ENCODE peak calls at places on chromosomes 2 and 18, in seven cellular contexts. One of them, this sample, is unnamed.

GRCh38 chr2:128630974-128631697 is 312.5 kb upstream of the HS6ST1 start:
- DNase-seq in activated CD4-positive, alpha-beta T cell treated with anti-CD3 and anti-CD28 coated beads for 24 hours: no peak
- DNase-seq in hypothalamus: no peak
- DNase-seq in D341Med: no peak
- DNase-seq in kidney: peak; percentile 56
- DNase-seq in posterior vena cava: peak; percentile 53
- DNase-seq in ACHN: no peak
- DNase-seq in this sample: peak; percentile 75

GRCh38 chr18:75247601-75248421 is 37.2 kb downstream of the TSHZ1 start:
- DNase-seq in activated CD4-positive, alpha-beta T cell treated with anti-CD3 and anti-CD28 coated beads for 24 hours: no peak
- DNase-seq in hypothalamus: no peak
- DNase-seq in D341Med: no peak
- DNase-seq in kidney: no peak
- DNase-seq in posterior vena cava: no peak
- DNase-seq in ACHN: peak; percentile 50
- DNase-seq in this sample: no peak

GRCh38 chr2:1979101-1979500 is 234.8 kb upstream of the PXDN start:
- DNase-seq in activated CD4-positive, alpha-beta T cell treated with anti-CD3 and anti-CD28 coated beads for 24 hours: no peak
- DNase-seq in hypothalamus: no peak
- DNase-seq in D341Med: no peak
- DNase-seq in kidney: no peak
- DNase-seq in posterior vena cava: no peak
- DNase-seq in ACHN: no peak
- DNase-seq in this sample: peak; percentile 53

GRCh38 chr2:84830095-84830494 is 50.8 kb downstream of the TRABD2A start:
- DNase-seq in activated CD4-positive, alpha-beta T cell treated with anti-CD3 and anti-CD28 coated beads for 24 hours: no peak
- DNase-seq in hypothalamus: no peak
- DNase-seq in D341Med: no peak
- DNase-seq in kidney: no peak
- DNase-seq in posterior vena cava: peak; percentile 85
- DNase-seq in ACHN: no peak
- DNase-seq in this sample: no peak

GRCh38 chr2:121611730-121612705 is 37.2 kb downstream of the CLASP1 start:
- DNase-seq in activated CD4-positive, alpha-beta T cell treated with anti-CD3 and anti-CD28 coated beads for 24 hours: no peak
- DNase-seq in hypothalamus: no peak
- DNase-seq in D341Med: no peak
- DNase-seq in kidney: no peak
- DNase-seq in posterior vena cava: no peak
- DNase-seq in ACHN: no peak
- DNase-seq in this sample: no peak

GRCh38 chr2:69789129-69789528 is 40.3 kb upstream of the GMCL1 start:
- DNase-seq in activated CD4-positive, alpha-beta T cell treated with anti-CD3 and anti-CD28 coated beads for 24 hours: no peak
- DNase-seq in hypothalamus: no peak
- DNase-seq in D341Med: no peak
- DNase-seq in kidney: no peak
- DNase-seq in posterior vena cava: no peak
- DNase-seq in ACHN: peak; percentile 33
- DNase-seq in this sample: no peak

GRCh38 chr2:8987413-8987812 is 16.1 kb downstream of the MBOAT2 start:
- DNase-seq in activated CD4-positive, alpha-beta T cell treated with anti-CD3 and anti-CD28 coated beads for 24 hours: no peak
- DNase-seq in hypothalamus: no peak
- DNase-seq in D341Med: no peak
- DNase-seq in kidney: no peak
- DNase-seq in posterior vena cava: no peak
- DNase-seq in ACHN: no peak
- DNase-seq in this sample: no peak

GRCh38 chr2:234032301-234032856 is 18.1 kb upstream of the SPP2 start:
- DNase-seq in activated CD4-positive, alpha-beta T cell treated with anti-CD3 and anti-CD28 coated beads for 24 hours: no peak
- DNase-seq in hypothalamus: no peak
- DNase-seq in D341Med: no peak
- DNase-seq in kidney: no peak
- DNase-seq in posterior vena cava: no peak
- DNase-seq in ACHN: no peak
- DNase-seq in this sample: no peak

GRCh38 chr2:168136392-168136977 is 110.9 kb downstream of the STK39 start:
- DNase-seq in activated CD4-positive, alpha-beta T cell treated with anti-CD3 and anti-CD28 coated beads for 24 hours: no peak
- DNase-seq in hypothalamus: no peak
- DNase-seq in D341Med: no peak
- DNase-seq in kidney: no peak
- DNase-seq in posterior vena cava: no peak
- DNase-seq in ACHN: peak; percentile 64
- DNase-seq in this sample: no peak

GRCh38 chr2:15287447-15288184 is 273.5 kb downstream of the NBAS start:
- DNase-seq in activated CD4-positive, alpha-beta T cell treated with anti-CD3 and anti-CD28 coated beads for 24 hours: no peak
- DNase-seq in hypothalamus: no peak
- DNase-seq in D341Med: no peak
- DNase-seq in kidney: no peak
- DNase-seq in posterior vena cava: no peak
- DNase-seq in ACHN: no peak
- DNase-seq in this sample: no peak

GRCh38 chr2:224709276-224709675 is 6.9 kb downstream of the CCDC195 start:
- DNase-seq in activated CD4-positive, alpha-beta T cell treated with anti-CD3 and anti-CD28 coated beads for 24 hours: no peak
- DNase-seq in hypothalamus: no peak
- DNase-seq in D341Med: no peak
- DNase-seq in kidney: no peak
- DNase-seq in posterior vena cava: no peak
- DNase-seq in ACHN: no peak
- DNase-seq in this sample: no peak

GRCh38 chr2:40041983-40042382 is 262.9 kb upstream of the THUMPD2 start:
- DNase-seq in activated CD4-positive, alpha-beta T cell treated with anti-CD3 and anti-CD28 coated beads for 24 hours: no peak
- DNase-seq in hypothalamus: no peak
- DNase-seq in D341Med: no peak
- DNase-seq in kidney: no peak
- DNase-seq in posterior vena cava: no peak
- DNase-seq in ACHN: no peak
- DNase-seq in this sample: no peak

GRCh38 chr2:152221870-152222269 is 46.3 kb upstream of the STAM2 start:
- DNase-seq in activated CD4-positive, alpha-beta T cell treated with anti-CD3 and anti-CD28 coated beads for 24 hours: no peak
- DNase-seq in hypothalamus: no peak
- DNase-seq in D341Med: no peak
- DNase-seq in kidney: no peak
- DNase-seq in posterior vena cava: no peak
- DNase-seq in ACHN: no peak
- DNase-seq in this sample: no peak

GRCh38 chr2:140539506-140539905 is 1591.3 kb downstream of the LRP1B start:
- DNase-seq in activated CD4-positive, alpha-beta T cell treated with anti-CD3 and anti-CD28 coated beads for 24 hours: no peak
- DNase-seq in hypothalamus: no peak
- DNase-seq in D341Med: no peak
- DNase-seq in kidney: no peak
- DNase-seq in posterior vena cava: no peak
- DNase-seq in ACHN: no peak
- DNase-seq in this sample: no peak

GRCh38 chr2:23767871-23768611 is 158.9 kb downstream of the ATAD2B start:
- DNase-seq in activated CD4-positive, alpha-beta T cell treated with anti-CD3 and anti-CD28 coated beads for 24 hours: no peak
- DNase-seq in hypothalamus: no peak
- DNase-seq in D341Med: no peak
- DNase-seq in kidney: no peak
- DNase-seq in posterior vena cava: no peak
- DNase-seq in ACHN: no peak
- DNase-seq in this sample: no peak

GRCh38 chr18:78673516-78674321 is 305.9 kb upstream of the SALL3 start:
- DNase-seq in activated CD4-positive, alpha-beta T cell treated with anti-CD3 and anti-CD28 coated beads for 24 hours: no peak
- DNase-seq in hypothalamus: no peak
- DNase-seq in D341Med: no peak
- DNase-seq in kidney: peak; percentile 66
- DNase-seq in posterior vena cava: peak; percentile 75
- DNase-seq in ACHN: no peak
- DNase-seq in this sample: no peak

GRCh38 chr2:100893753-100894530 is 74.0 kb downstream of the NPAS2 start:
- DNase-seq in activated CD4-positive, alpha-beta T cell treated with anti-CD3 and anti-CD28 coated beads for 24 hours: no peak
- DNase-seq in hypothalamus: no peak
- DNase-seq in D341Med: no peak
- DNase-seq in kidney: no peak
- DNase-seq in posterior vena cava: no peak
- DNase-seq in ACHN: no peak
- DNase-seq in this sample: no peak

GRCh38 chr2:84038866-84039265 is 420.2 kb downstream of the SUCLG1 start:
- DNase-seq in activated CD4-positive, alpha-beta T cell treated with anti-CD3 and anti-CD28 coated beads for 24 hours: no peak
- DNase-seq in hypothalamus: no peak
- DNase-seq in D341Med: peak; percentile 56
- DNase-seq in kidney: no peak
- DNase-seq in posterior vena cava: no peak
- DNase-seq in ACHN: no peak
- DNase-seq in this sample: no peak

This sample was measured in osteocyte.